ENCODE peak calls at places on chromosome 12, in ten cellular contexts. H, S, J, G, L, A, B, K, V and P are unnamed samples.

GRCh38 chr12:78249578-78249977 is 418.9 kb downstream of the NAV3 start:
- DNase-seq in H (no peak), J (no peak), V (no peak), L (no peak), K (no peak), G (no peak), S (no peak), A (no peak), B (no peak), P (no peak)

GRCh38 chr12:44385964-44386363 is 490.2 kb downstream of the NELL2 start:
- DNase-seq in B (no peak), H (no peak), K (no peak), A (no peak), J (no peak), V (no peak), L (no peak), S (no peak), G (no peak), P (no peak)

GRCh38 chr12:114682920-114683708 is 861 bp downstream of the TBX3 start:
- DNase-seq in V (no peak), K (no peak), S (peak; percentile 58), L (no peak), G (no peak), A (peak; percentile 62), J (peak; percentile 73), B (no peak), H (peak; percentile 67), P (no peak)

GRCh38 chr12:129772463-129773169 is 131.2 kb downstream of the TMEM132D start:
- DNase-seq in S (no peak), V (no peak), K (no peak), H (no peak), J (no peak), B (no peak), G (peak; percentile 52), L (no peak), A (no peak), P (peak; percentile 81)

GRCh38 chr12:123270380-123271181 is 1.1 kb downstream of the CDK2AP1 start:
- DNase-seq in A (peak; percentile 14), B (no peak), G (no peak), V (no peak), J (no peak), K (no peak), S (peak; percentile 17), L (peak; percentile 46), H (peak; percentile 76), P (peak; percentile 20)

GRCh38 chr12:3523058-3523457 is 32.1 kb downstream of the PRMT8 start:
- DNase-seq in S (peak; percentile 35), V (no peak), G (no peak), K (peak; percentile 31), B (no peak), H (no peak), J (no peak), L (no peak), A (peak; percentile 25), P (no peak)

GRCh38 chr12:30021046-30021833 is 237.5 kb upstream of the TMTC1 start:
- DNase-seq in H (no peak), J (no peak), S (no peak), K (no peak), A (no peak), L (no peak), V (no peak), B (no peak), G (no peak), P (no peak)

GRCh38 chr12:93587601-93588000 is 15.1 kb downstream of the SOCS2 start:
- DNase-seq in S (no peak), H (no peak), G (no peak), A (no peak), J (no peak), B (no peak), L (no peak), V (no peak), K (no peak), P (no peak)

GRCh38 chr12:118183711-118184110 is 47.8 kb downstream of the PEBP1 start:
- DNase-seq in L (no peak), A (no peak), G (no peak), K (peak; percentile 46), V (no peak), B (no peak), H (no peak), S (peak; percentile 24), J (no peak), P (no peak)